ENCODE peak calls at places on chromosomes 3 and 15, in nine cellular contexts. T is cardiac fibroblast, E is Panc1, U is stomach, H is tibial artery, X is cardiac muscle cell, K is foreskin fibroblast, Q is thoracic aorta, L is body of pancreas. F is an unnamed sample.

GRCh38 chr3:36362973-36363372 is 17.3 kb upstream of the STAC start:
- DNase-seq in T (peak; percentile 75), E (peak; percentile 76), U (no peak), H (no peak), X (no peak), K (peak; percentile 62), Q (no peak), L (no peak), F (peak; percentile 16)

GRCh38 chr15:85044251-85044853 is 62.7 kb downstream of the PDE8A start:
- DNase-seq in T (peak; percentile 81), E (peak; percentile 58), U (peak; percentile 61), H (peak; percentile 61), X (peak; percentile 51), K (peak; percentile 51), Q (no peak), L (peak; percentile 75), F (peak; percentile 60)

GRCh38 chr15:37111427-37111717 is 11.0 kb upstream of the MEIS2 start:
- DNase-seq in T (no peak), E (no peak), U (no peak), H (no peak), X (no peak), K (no peak), Q (no peak), L (no peak), F (no peak)

GRCh38 chr3:138066383-138066782 is 49.0 kb downstream of the DZIP1L start:
- DNase-seq in T (no peak), E (no peak), U (no peak), H (no peak), X (no peak), K (no peak), Q (no peak), L (no peak), F (no peak)

GRCh38 chr15:62066663-62067447 is at the start of gene C2CD4A:
- DNase-seq in T (peak; percentile 67), E (no peak), U (peak; percentile 90), H (peak; percentile 55), X (peak; percentile 91), K (no peak), Q (no peak), L (peak; percentile 96), F (no peak)

GRCh38 chr3:30770387-30770786 is 124.1 kb downstream of the GADL1 start:
- DNase-seq in T (peak; percentile 95), E (no peak), U (no peak), H (peak; percentile 38), X (peak; percentile 30), K (peak; percentile 97), Q (peak; percentile 4), L (peak; percentile 33), F (peak; percentile 68)

GRCh38 chr3:65348596-65348995 is 660.8 kb upstream of the ADAMTS9 start:
- DNase-seq in T (peak; percentile 65), E (no peak), U (no peak), H (no peak), X (no peak), K (peak; percentile 64), Q (no peak), L (no peak), F (peak; percentile 57)

GRCh38 chr15:80121546-80121945 is 31.3 kb upstream of the FAH start:
- DNase-seq in T (no peak), E (no peak), U (no peak), H (no peak), X (peak; percentile 38), K (no peak), Q (no peak), L (no peak), F (no peak)

GRCh38 chr15:95394186-95395067 is 936.1 kb upstream of the NR2F2 start:
- DNase-seq in T (peak; percentile 53), E (no peak), U (no peak), H (no peak), X (no peak), K (no peak), Q (no peak), L (no peak), F (peak; percentile 6)

GRCh38 chr3:194032828-194033435 is 103.0 kb upstream of the HES1 start:
- DNase-seq in T (no peak), E (no peak), U (no peak), H (no peak), X (no peak), K (no peak), Q (no peak), L (no peak), F (no peak)

GRCh38 chr3:125108833-125109540 is 53.2 kb upstream of the HEG1 start:
- DNase-seq in T (no peak), E (no peak), U (no peak), H (no peak), X (no peak), K (no peak), Q (no peak), L (no peak), F (no peak)

GRCh38 chr3:51955893-51956770 is 951 bp downstream of the GPR62 start:
- DNase-seq in T (peak; percentile 28), E (no peak), U (peak; percentile 77), H (no peak), X (peak; percentile 60), K (peak; percentile 57), Q (no peak), L (peak; percentile 64), F (no peak)

GRCh38 chr3:149195221-149195620 is 26.4 kb downstream of the CP start:
- DNase-seq in T (no peak), E (no peak), U (no peak), H (no peak), X (no peak), K (no peak), Q (no peak), L (no peak), F (no peak)

GRCh38 chr3:195197764-195198423 is 73.1 kb downstream of the XXYLT1 start:
- DNase-seq in T (peak; percentile 91), E (no peak), U (peak; percentile 8), H (no peak), X (no peak), K (peak; percentile 84), Q (no peak), L (no peak), F (no peak)

GRCh38 chr3:98746122-98746521 is 17.0 kb upstream of the ST3GAL6 start:
- DNase-seq in T (no peak), E (no peak), U (no peak), H (no peak), X (no peak), K (no peak), Q (no peak), L (no peak), F (no peak)

GRCh38 chr15:71480566-71480965 is 329.8 kb upstream of the NR2E3 start:
- DNase-seq in T (no peak), E (no peak), U (no peak), H (no peak), X (no peak), K (no peak), Q (no peak), L (no peak), F (no peak)

GRCh38 chr3:195143221-195143620 is 127.7 kb downstream of the XXYLT1 start:
- DNase-seq in T (no peak), E (no peak), U (no peak), H (no peak), X (no peak), K (peak; percentile 29), Q (no peak), L (no peak), F (no peak)

GRCh38 chr15:68698708-68699107 is 119.9 kb downstream of the CORO2B start:
- DNase-seq in T (no peak), E (no peak), U (no peak), H (no peak), X (no peak), K (no peak), Q (no peak), L (no peak), F (no peak)

GRCh38 chr3:118480101-118480860 is 554.4 kb downstream of the IGSF11 start:
- DNase-seq in T (no peak), E (no peak), U (no peak), H (no peak), X (no peak), K (no peak), Q (no peak), L (no peak), F (no peak)

GRCh38 chr15:83446904-83447708 is at the start of gene SH3GL3:
- DNase-seq in T (peak; percentile 67), E (no peak), U (peak; percentile 75), H (peak; percentile 83), X (peak; percentile 93), K (peak; percentile 66), Q (peak; percentile 63), L (peak; percentile 81), F (peak; percentile 20)

GRCh38 chr3:169558371-169558770 is 105.1 kb downstream of the MECOM start:
- DNase-seq in T (no peak), E (no peak), U (no peak), H (no peak), X (no peak), K (no peak), Q (no peak), L (no peak), F (no peak)

GRCh38 chr15:46685681-46686080 is 1031.6 kb upstream of the SEMA6D start:
- DNase-seq in T (no peak), E (no peak), U (no peak), H (no peak), X (no peak), K (no peak), Q (no peak), L (no peak), F (no peak)

GRCh38 chr3:188584958-188585689 is 431.2 kb downstream of the LPP start:
- DNase-seq in T (peak; percentile 27), E (no peak), U (no peak), H (no peak), X (peak; percentile 11), K (no peak), Q (no peak), L (no peak), F (no peak)
- TF ChIP-seq CTCF in T (no peak), E (peak; percentile 18), U (no peak), H (no peak), X (peak; percentile 15), K (no peak), Q (no peak), L (no peak), F (no peak)

GRCh38 chr15:67138946-67139855 is 73.8 kb downstream of the SMAD3 start:
- DNase-seq in T (no peak), E (no peak), U (no peak), H (no peak), X (no peak), K (no peak), Q (no peak), L (peak; percentile 88), F (no peak)
- H3K4me3 ChIP-seq in T (no peak overlapping the region), E (peak overlapping the region; percentile 33), U (no peak overlapping the region), H (no peak overlapping the region), X (no peak overlapping the region), K (no peak overlapping the region), Q (peak overlapping the region; percentile 18), L (no peak overlapping the region), F (no peak overlapping the region)

GRCh38 chr3:123651449-123652345 is 66.8 kb upstream of the HACD2 start:
- DNase-seq in T (no peak), E (no peak), U (no peak), H (no peak), X (no peak), K (no peak), Q (no peak), L (no peak), F (no peak)
- TF ChIP-seq CTCF in T (peak; percentile 53), E (no peak), U (no peak), H (no peak), X (no peak), K (no peak), Q (no peak), L (no peak), F (no peak)

DNA sequence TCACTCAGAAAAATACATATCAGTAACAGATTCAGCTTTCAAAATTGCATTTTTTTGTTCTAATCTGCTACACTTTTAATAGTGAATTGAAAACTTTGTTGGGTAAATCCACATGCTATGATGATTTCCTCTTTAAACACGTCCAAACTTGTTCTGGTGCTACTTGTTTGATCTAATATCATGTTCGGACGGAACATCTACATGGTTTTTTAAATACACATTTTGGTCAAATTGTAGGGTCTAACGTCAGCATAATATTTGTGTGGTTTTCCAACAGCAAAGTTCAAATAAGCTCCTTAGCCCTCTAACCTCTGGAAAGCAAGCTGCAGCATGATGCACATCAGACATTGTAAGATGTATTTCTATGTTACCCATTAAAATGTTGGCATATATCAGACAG is 98.5 kb upstream of the OSTN start:
- DNase-seq in T (no peak), E (no peak), U (no peak), H (no peak), X (no peak), K (no peak), Q (no peak), L (no peak), F (no peak)
- H3K4me3 ChIP-seq in T (no peak overlapping the region), E (no peak overlapping the region), U (no peak overlapping the region), H (no peak overlapping the region), X (no peak overlapping the region), K (no peak overlapping the region), Q (no peak overlapping the region), L (no peak overlapping the region), F (no peak overlapping the region)

F was measured in astrocyte of the cerebellum.